ENCODE peak calls at places on chromosome 19, in six cellular contexts. O is IMR-90; V is CD4-positive, CD25-positive, alpha-beta regulatory T cell; X is psoas muscle; A is breast epithelium; S is CD8-positive, alpha-beta memory T cell. Q is an unnamed sample. For H3K4me1 and H3K27me3, the result is how much of the 10 kb centered on the place peaks cover.

GRCh38 chr19:42289556-42290041 is 12.3 kb upstream of the PRR19 start:
- DNase-seq in O (no peak), V (no peak), X (peak), A (no peak), S (no peak), Q (no peak)

GRCh38 chr19:7348587-7349230 is at the start of gene ARHGEF18:
- DNase-seq in O (no peak), V (peak), X (no peak), A (no peak), S (peak), Q (no peak)

GRCh38 chr19:49067554-49067953 is 2.9 kb upstream of the NTF4 start:
- DNase-seq in O (no peak), V (no peak), X (no peak), A (no peak), S (no peak), Q (no peak)

GRCh38 chr19:30780032-30780431 is 407.8 kb downstream of the ZNF536 start:
- DNase-seq in O (no peak), V (no peak), X (no peak), A (peak), S (no peak), Q (no peak)

GRCh38 chr19:33772102-33772857 is 24.4 kb upstream of the KCTD15 start:
- DNase-seq in O (no peak), V (no peak), X (no peak), A (no peak), S (no peak), Q (no peak)

GRCh38 chr19:39969681-39970423 is 1.1 kb upstream of the PSMC4 start:
- DNase-seq in O (no peak), V (peak), X (no peak), A (no peak), S (peak), Q (no peak)

GRCh38 chr19:19655641-19656343 is 7.7 kb downstream of the ATP13A1 start:
- DNase-seq in O (no peak), V (no peak), X (no peak), A (no peak), S (peak), Q (no peak)

GRCh38 chr19:19270749-19271571 is 2.1 kb downstream of the TM6SF2 start:
- DNase-seq in O (no peak), V (no peak), X (no peak), A (no peak), S (no peak), Q (no peak)

GRCh38 chr19:821228-821975 is at the start of gene PLPPR3:
- DNase-seq in O (no peak), V (no peak), X (no peak), A (no peak), S (no peak), Q (no peak)

GRCh38 chr19:29495971-29496441 is 29.8 kb upstream of the VSTM2B start:
- DNase-seq in O (no peak), V (no peak), X (no peak), A (no peak), S (no peak), Q (no peak)

GRCh38 chr19:3324405-3324856 is 42.0 kb upstream of the NFIC start:
- DNase-seq in O (no peak), V (peak), X (peak), A (no peak), S (peak), Q (no peak)

GRCh38 chr19:18109731-18110671 is 12.4 kb downstream of the MAST3 start:
- DNase-seq in O (no peak), V (peak), X (peak), A (no peak), S (peak), Q (no peak)

GRCh38 chr19:14517446-14517839 is 754 bp downstream of the DNAJB1 start:
- DNase-seq in O (peak), V (no peak), X (no peak), A (no peak), S (no peak), Q (no peak)

GRCh38 chr19:41784337-41785239 is 11.8 kb upstream of the CEACAM3 start:
- DNase-seq in O (no peak), V (no peak), X (no peak), A (no peak), S (no peak), Q (no peak)

GRCh38 chr19:49117677-49118564 is 1.0 kb downstream of the C19orf73 start:
- DNase-seq in O (no peak), V (no peak), X (no peak), A (no peak), S (no peak), Q (no peak)

GRCh38 chr19:40110570-40110969 is 19.8 kb upstream of the ZNF780A start:
- DNase-seq in O (no peak), V (no peak), X (no peak), A (no peak), S (no peak), Q (no peak)

GRCh38 chr19:38944981-38945506 is 14.3 kb downstream of the MRPS12 start:
- DNase-seq in O (no peak), V (no peak), X (no peak), A (no peak), S (peak), Q (no peak)

GRCh38 chr19:35346193-35347052 is 1.3 kb upstream of the FFAR1 start:
- DNase-seq in O (no peak), V (peak), X (no peak), A (no peak), S (peak), Q (no peak)

GRCh38 chr19:58305932-58306323 is 751 bp downstream of the ERVK3-1 start:
- DNase-seq in O (no peak), V (no peak), X (no peak), A (no peak), S (no peak), Q (no peak)

GRCh38 chr19:1249298-1249989 is 1.1 kb downstream of the MIDN start:
- DNase-seq in O (peak), V (peak), X (peak), A (peak), S (peak), Q (peak)

GRCh38 chr19:3606690-3607289 is at the start of gene TBXA2R:
- DNase-seq in O (peak), V (no peak), X (peak), A (peak), S (peak), Q (peak)

GRCh38 chr19:32372726-32373613 is 27.6 kb downstream of the ZNF507 start:
- DNase-seq in O (no peak), V (no peak), X (no peak), A (no peak), S (no peak), Q (no peak)

GRCh38 chr19:53172892-53173291 is 14.0 kb upstream of the ZNF347 start:
- DNase-seq in O (peak), V (no peak), X (no peak), A (no peak), S (no peak), Q (no peak)

GRCh38 chr19:710767-711166 is 2.0 kb downstream of the PALM start:
- DNase-seq in O (no peak), V (no peak), X (no peak), A (no peak), S (no peak), Q (no peak)

GRCh38 chr19:56350416-56351045 is 35.9 kb upstream of the ZSCAN5A start:
- DNase-seq in O (peak), V (peak), X (no peak), A (peak), S (peak), Q (peak)

GRCh38 chr19:42032428-42032827 is 37.6 kb downstream of the GRIK5 start:
- DNase-seq in O (no peak), V (no peak), X (no peak), A (no peak), S (no peak), Q (no peak)

GRCh38 chr19:44003461-44004134 is 841 bp downstream of the ZNF230 start:
- DNase-seq in O (no peak), V (no peak), X (no peak), A (no peak), S (no peak), Q (no peak)

GRCh38 chr19:7191946-7192691 is 102.1 kb downstream of the INSR start:
- DNase-seq in O (no peak), V (peak), X (no peak), A (no peak), S (peak), Q (no peak)

GRCh38 chr19:13132471-13133166 is 14.6 kb downstream of the NACC1 start:
- DNase-seq in O (peak), V (peak), X (no peak), A (no peak), S (peak), Q (no peak)

GRCh38 chr19:11195169-11195568 is 2.2 kb downstream of the KANK2 start:
- DNase-seq in O (peak), V (no peak), X (no peak), A (no peak), S (no peak), Q (no peak)

GRCh38 chr19:11194657-11195056 is 2.7 kb downstream of the KANK2 start:
- DNase-seq in O (peak), V (no peak), X (no peak), A (no peak), S (no peak), Q (no peak)

GRCh38 chr19:11195681-11196080 is 1.7 kb downstream of the KANK2 start:
- DNase-seq in O (no peak), V (no peak), X (no peak), A (no peak), S (no peak), Q (no peak)

GRCh38 chr19:11192957-11193939 is 4.1 kb downstream of the KANK2 start:
- DNase-seq in O (no peak), V (no peak), X (no peak), A (no peak), S (no peak), Q (no peak)

DNA sequence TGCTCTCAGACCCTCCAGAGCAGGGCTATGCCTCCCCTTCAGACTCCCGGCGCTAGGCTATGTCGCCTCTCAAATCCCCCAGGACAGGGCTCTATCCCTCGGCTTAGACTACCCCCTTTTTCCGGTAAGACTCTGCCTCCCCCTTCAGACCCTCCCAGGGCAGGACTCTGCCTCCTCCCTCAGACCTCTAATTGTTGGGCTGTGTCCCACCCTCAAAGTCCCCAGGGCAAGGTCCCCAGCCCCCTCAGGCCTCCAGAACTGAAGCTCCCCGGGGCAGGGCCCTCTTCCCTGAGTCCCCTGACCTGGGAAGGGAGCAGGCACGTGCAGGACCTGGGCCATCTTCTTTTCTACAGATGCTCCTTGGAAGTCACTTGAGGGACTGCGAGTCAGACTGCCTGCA is 3.2 kb downstream of the KANK2 start:
- DNase-seq in O (no peak), V (no peak), X (no peak), A (no peak), S (no peak), Q (no peak)
- H3K4me1 ChIP-seq in O (under half), V (under half), X (under half), A (under half), S (under half), Q (under half)

GRCh38 chr19:46488551-46488950 is 7.1 kb downstream of the PNMA8B start:
- DNase-seq in O (no peak), V (no peak), X (no peak), A (no peak), S (no peak), Q (no peak)
- H3K27me3 ChIP-seq in O (under half), V (under half), X (under half), A (under half), S (half or more), Q (under half)

GRCh38 chr19:20664917-20665781 is 3.8 kb upstream of the ZNF626 start:
- DNase-seq in O (no peak), V (no peak), X (peak), A (no peak), S (no peak), Q (peak)

GRCh38 chr19:20660473-20660872 is 898 bp downstream of the ZNF626 start:
- DNase-seq in O (no peak), V (no peak), X (no peak), A (no peak), S (no peak), Q (no peak)

GRCh38 chr19:20667281-20667680 is 5.9 kb upstream of the ZNF626 start:
- DNase-seq in O (no peak), V (no peak), X (no peak), A (no peak), S (no peak), Q (no peak)

GRCh38 chr19:20661150-20661819 is at the start of gene ZNF626:
- DNase-seq in O (peak), V (peak), X (peak), A (peak), S (peak), Q (peak)

GRCh38 chr19:20662421-20663105 is 1.2 kb upstream of the ZNF626 start:
- DNase-seq in O (no peak), V (no peak), X (no peak), A (no peak), S (no peak), Q (no peak)
- H3K4me1 ChIP-seq in O (under half), V (under half), X (under half), A (under half), S (under half), Q (under half)

GRCh38 chr19:51016798-51017683 is 2.5 kb downstream of the KLK10 start:
- DNase-seq in O (peak), V (no peak), X (no peak), A (peak), S (no peak), Q (no peak)

GRCh38 chr19:51022526-51022925 is 3.0 kb upstream of the KLK10 start:
- DNase-seq in O (no peak), V (no peak), X (no peak), A (no peak), S (no peak), Q (no peak)

GRCh38 chr19:51018745-51019543 is 565 bp downstream of the KLK10 start:
- DNase-seq in O (no peak), V (no peak), X (no peak), A (peak), S (no peak), Q (peak)

GRCh38 chr19:51020988-51021651 is 1.6 kb upstream of the KLK10 start:
- DNase-seq in O (peak), V (peak), X (no peak), A (peak), S (no peak), Q (no peak)

DNA sequence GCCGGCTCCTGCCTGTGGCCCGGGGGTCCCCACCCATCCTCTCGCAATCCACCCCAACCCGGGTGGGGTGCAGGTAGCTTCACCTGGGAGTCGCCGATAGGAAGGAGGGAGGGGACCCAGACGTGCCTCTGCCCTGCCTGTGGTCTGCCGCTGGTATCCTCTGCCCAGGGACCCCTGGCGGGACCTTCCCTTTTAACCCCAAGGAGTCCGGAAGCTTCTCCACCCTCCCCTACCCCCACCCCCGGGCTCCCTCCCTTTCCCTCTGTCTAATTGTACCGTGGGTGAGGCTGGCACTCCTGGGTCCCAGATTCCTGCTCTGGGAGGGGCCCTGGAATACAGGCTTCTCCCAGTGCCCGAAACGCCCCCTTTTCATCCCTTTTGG is at the start of gene KLK10:
- DNase-seq in O (no peak), V (no peak), X (no peak), A (peak), S (no peak), Q (no peak)
- H3K27me3 ChIP-seq in O (under half), V (under half), X (under half), A (under half), S (under half), Q (under half)